ENCODE peak calls at places on chromosomes 13 and 19, in four cellular contexts. V, G, M and E are unnamed samples.

GRCh38 chr19:35907377-35907745 is 734 bp downstream of the TYROBP start:
- DNase-seq in M (no peak), G (no peak), V (no peak), E (no peak)

GRCh38 chr19:2722541-2723344 is 1.6 kb upstream of the DIRAS1 start:
- DNase-seq in M (peak), V (no peak), G (peak), E (no peak)

GRCh38 chr19:13234518-13234917 is 84.3 kb downstream of the IER2 start:
- DNase-seq in M (no peak), G (no peak), V (no peak), E (no peak)

GRCh38 chr13:49560270-49561063 is 24.9 kb downstream of the RCBTB1 start:
- DNase-seq in G (peak), M (no peak), V (no peak), E (no peak)

GRCh38 chr13:51803018-51803417 is 945 bp downstream of the DHRS12 start:
- DNase-seq in M (peak), G (no peak), V (no peak), E (no peak)

GRCh38 chr19:18428837-18429674 is 8.9 kb downstream of the ISYNA1 start:
- DNase-seq in V (no peak), G (peak), M (peak), E (peak)

GRCh38 chr13:95496485-95496884 is 56.0 kb upstream of the CLDN10 start:
- DNase-seq in G (no peak), V (no peak), M (no peak), E (no peak)

GRCh38 chr19:5839312-5840017 is at the start of gene FUT6:
- DNase-seq in V (no peak), M (no peak), G (no peak), E (no peak)

GRCh38 chr13:34401741-34402140 is 540.3 kb upstream of the NBEA start:
- DNase-seq in M (no peak), V (no peak), G (no peak), E (no peak)

GRCh38 chr13:42745655-42746054 is 35.7 kb upstream of the FAM216B start:
- DNase-seq in G (no peak), M (no peak), V (no peak), E (no peak)

GRCh38 chr19:55253842-55254624 is 4.8 kb downstream of the PPP6R1 start:
- DNase-seq in V (no peak), M (no peak), G (no peak), E (no peak)

GRCh38 chr19:50878851-50879250 is 5.6 kb downstream of the KLK2 start:
- DNase-seq in M (no peak), G (no peak), V (no peak), E (no peak)

GRCh38 chr19:30416375-30416774 is 44.2 kb downstream of the ZNF536 start:
- DNase-seq in M (no peak), V (no peak), G (no peak), E (no peak)

GRCh38 chr19:29804493-29804892 is 7.3 kb upstream of the CCNE1 start:
- DNase-seq in M (no peak), V (no peak), G (no peak), E (no peak)

GRCh38 chr13:107375701-107376350 is 807.9 kb upstream of the ARGLU1 start:
- DNase-seq in G (no peak), V (no peak), M (no peak), E (peak)

GRCh38 chr13:42272776-42273175 is 824 bp downstream of the AKAP11 start:
- DNase-seq in M (no peak), V (no peak), G (no peak), E (no peak)

GRCh38 chr19:23222998-23223652 is 27.1 kb downstream of the ZNF724 start:
- DNase-seq in M (no peak), V (no peak), G (no peak), E (no peak)